ENCODE peak calls at places on chromosomes 16 and 17, in seven cellular contexts. F is tibial artery, Y is A549, O is cardiac fibroblast, B is AG09309, E is HCT116, Z is lower leg skin. V is an unnamed sample.

GRCh38 chr17:17959520-17960361 is 12.5 kb downstream of the TOM1L2 start:
- DNase-seq in O (peak; percentile 48), Y (peak; percentile 56), E (no peak), B (no peak), F (no peak), Z (no peak), V (no peak)

GRCh38 chr17:38425744-38426143 is 2.5 kb upstream of the ARHGAP23 start:
- DNase-seq in Y (no peak), B (no peak), F (no peak), O (peak; percentile 53), E (no peak), Z (no peak), V (no peak)

GRCh38 chr17:76644995-76645394 is 1.4 kb upstream of the ST6GALNAC1 start:
- DNase-seq in O (no peak), Y (no peak), E (no peak), Z (no peak), B (no peak), F (no peak), V (no peak)

GRCh38 chr17:78263063-78263735 is 31.8 kb downstream of the TMEM235 start:
- DNase-seq in Y (no peak), Z (no peak), B (no peak), E (no peak), O (peak; percentile 50), F (no peak), V (no peak)

GRCh38 chr17:19539040-19539399 is 5.4 kb downstream of the SLC47A1 start:
- DNase-seq in Z (no peak), F (no peak), E (no peak), Y (no peak), O (no peak), B (no peak), V (no peak)

GRCh38 chr17:35171834-35172233 is 22.4 kb downstream of the SLC35G3 start:
- DNase-seq in F (no peak), Y (no peak), Z (no peak), E (no peak), O (peak; percentile 9), B (no peak), V (no peak)

GRCh38 chr17:71409712-71410111 is 711.1 kb upstream of the SOX9 start:
- DNase-seq in Z (no peak), B (peak; percentile 88), O (peak; percentile 52), E (no peak), F (no peak), Y (peak; percentile 41), V (no peak)

GRCh38 chr16:57509231-57509923 is 23.1 kb upstream of the DOK4 start:
- DNase-seq in F (no peak), Z (no peak), Y (no peak), O (no peak), B (no peak), E (no peak), V (no peak)

GRCh38 chr16:31224092-31224955 is 7.4 kb upstream of the PYDC1 start:
- DNase-seq in Y (no peak), Z (no peak), B (no peak), F (no peak), E (no peak), O (no peak), V (no peak)

GRCh38 chr16:23765933-23766332 is 11.1 kb downstream of the CHP2 start:
- DNase-seq in F (no peak), E (no peak), Y (no peak), Z (no peak), O (no peak), B (no peak), V (no peak)

GRCh38 chr17:3964203-3965122 is at the start of gene ATP2A3:
- DNase-seq in Z (no peak), F (no peak), E (no peak), Y (no peak), O (no peak), B (no peak), V (no peak)

GRCh38 chr16:53100889-53101288 is 46.1 kb downstream of the CHD9 start:
- DNase-seq in E (no peak), Y (no peak), B (no peak), F (no peak), Z (no peak), O (no peak), V (peak; percentile 52)

GRCh38 chr17:37826497-37827115 is 81.7 kb upstream of the HNF1B start:
- DNase-seq in B (no peak), Y (no peak), O (no peak), E (no peak), Z (no peak), F (peak; percentile 74), V (no peak)

GRCh38 chr17:15973016-15973415 is 26.5 kb downstream of the ZSWIM7 start:
- DNase-seq in O (no peak), F (no peak), E (no peak), B (no peak), Z (no peak), Y (no peak), V (no peak)

GRCh38 chr17:79732804-79733691 is 2.3 kb downstream of the ENPP7 start:
- DNase-seq in E (no peak), Z (no peak), Y (no peak), B (no peak), F (no peak), O (no peak), V (no peak)

GRCh38 chr17:42438600-42439567 is 15.8 kb upstream of the CAVIN1 start:
- DNase-seq in E (no peak), Z (no peak), B (no peak), F (no peak), Y (no peak), O (peak; percentile 55), V (no peak)

GRCh38 chr17:80082403-80083135 is 18.8 kb upstream of the GAA start:
- DNase-seq in B (peak; percentile 42), Z (peak; percentile 71), F (peak; percentile 81), Y (peak; percentile 81), O (peak; percentile 84), E (peak; percentile 75), V (no peak)

GRCh38 chr17:81846743-81847689 is 12.2 kb upstream of the PPP1R27 start:
- DNase-seq in O (no peak), B (no peak), F (no peak), Z (no peak), E (no peak), Y (no peak), V (peak; percentile 84)

GRCh38 chr17:81032641-81033422 is 2.1 kb upstream of the BAIAP2 start:
- DNase-seq in E (no peak), O (no peak), Y (no peak), Z (no peak), F (no peak), B (no peak), V (no peak)

GRCh38 chr16:1818873-1819525 is 7.6 kb downstream of the HAGH start:
- DNase-seq in O (no peak), Y (no peak), B (no peak), Z (no peak), F (no peak), E (no peak), V (no peak)

GRCh38 chr16:25064967-25065366 is 46.6 kb upstream of the LCMT1 start:
- DNase-seq in Y (no peak), F (no peak), Z (no peak), B (no peak), O (no peak), E (no peak), V (no peak)

DNA sequence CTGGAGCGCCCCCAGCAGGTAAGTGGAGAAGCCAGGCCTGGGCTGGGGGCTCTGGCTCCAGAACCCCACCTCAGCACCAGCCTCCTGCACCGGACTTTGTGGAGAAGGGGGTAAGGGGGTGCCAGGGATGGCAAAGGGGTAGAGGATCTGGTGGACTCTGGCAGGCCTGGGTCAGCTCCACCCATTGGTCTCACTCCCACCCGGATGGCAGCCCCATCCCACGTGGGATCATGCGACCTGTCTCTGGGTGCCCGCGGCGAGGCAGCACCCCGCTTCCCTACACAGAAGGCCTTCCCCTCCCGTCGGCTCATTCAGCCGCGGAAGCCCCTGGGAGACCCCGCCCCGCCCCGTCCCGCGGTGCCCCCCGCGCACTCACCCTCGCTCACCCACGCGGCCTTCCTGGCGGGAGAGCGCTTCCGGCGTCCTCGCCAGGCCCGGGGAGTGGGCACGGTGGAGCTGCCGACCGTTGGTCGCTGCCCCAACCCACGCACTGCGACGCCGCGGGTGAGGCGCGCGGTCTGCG is 498 bp upstream of the PLEKHG4 start:
- DNase-seq in B (no peak), F (no peak), O (no peak), Y (peak; percentile 56), Z (peak; percentile 29), E (no peak), V (no peak)
- H3K4me3 ChIP-seq in B (peak overlapping the region; percentile 46), F (peak overlapping the region; percentile 54), O (peak overlapping the region; percentile 50), Y (peak overlapping the region; percentile 80), Z (peak overlapping the region; percentile 51), E (peak overlapping the region; percentile 86), V (peak overlapping the region; percentile 77)

DNA sequence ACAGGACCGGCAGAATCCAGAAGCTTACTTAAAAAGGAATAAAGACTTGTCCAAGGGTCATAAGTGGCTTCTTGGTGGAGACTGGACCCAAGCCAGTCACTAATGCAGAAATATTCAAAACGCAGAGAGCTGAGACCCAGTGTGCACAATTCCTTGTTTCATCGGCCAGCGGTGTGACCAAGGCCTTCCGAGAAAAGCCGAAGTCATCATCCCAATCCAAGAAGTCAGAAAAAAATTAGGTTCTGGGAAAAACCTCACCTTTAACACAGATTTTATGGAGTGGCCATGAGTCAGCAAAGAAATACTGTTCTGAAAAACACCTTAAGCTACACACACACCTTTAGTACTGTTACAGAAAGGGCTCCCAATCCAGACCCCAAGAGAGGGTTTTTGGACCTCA is 1.0 kb upstream of the GCSH start:
- DNase-seq in F (no peak), Z (no peak), Y (no peak), E (no peak), B (no peak), O (no peak), V (no peak)
- TF ChIP-seq CTCF in F (no peak), Z (no peak), Y (no peak), E (no peak), B (no peak), O (no peak), V (no peak)

DNA sequence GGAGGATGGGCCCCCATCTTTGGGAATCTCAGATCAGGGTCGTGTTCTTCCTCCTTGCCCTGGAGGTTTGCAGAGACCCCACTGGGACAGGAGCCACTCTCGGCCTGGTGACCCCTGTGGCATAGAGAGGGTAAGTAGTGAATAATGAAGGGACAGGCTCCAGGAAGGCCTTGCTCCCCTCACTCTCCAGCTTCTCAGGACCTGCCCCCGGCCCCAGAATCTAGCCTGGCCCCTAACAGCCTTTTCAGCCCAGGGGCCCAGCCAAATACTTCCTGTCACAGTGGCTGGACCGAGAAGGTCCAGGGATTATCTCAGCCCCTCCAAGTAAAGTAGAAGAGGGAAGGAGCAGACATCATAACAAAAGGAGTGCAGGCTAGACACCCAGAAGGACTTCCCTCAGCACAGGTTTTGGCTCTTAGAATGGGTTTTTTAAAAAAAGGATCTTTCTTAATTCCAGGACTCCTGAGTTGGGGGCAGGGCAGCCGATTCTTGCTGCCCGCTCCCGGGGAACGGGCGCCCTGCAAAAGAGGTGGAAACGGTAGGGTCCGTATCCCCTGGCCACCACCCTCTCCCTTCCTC is 637 bp upstream of the NXPH3 start:
- DNase-seq in Z (no peak), F (no peak), O (no peak), B (no peak), Y (no peak), E (no peak), V (no peak)
- H3K4me3 ChIP-seq in Z (no peak overlapping the region), F (peak overlapping the region; percentile 82), O (peak overlapping the region; percentile 33), B (peak overlapping the region; percentile 16), Y (peak overlapping the region; percentile 53), E (peak overlapping the region; percentile 40), V (no peak overlapping the region)

DNA sequence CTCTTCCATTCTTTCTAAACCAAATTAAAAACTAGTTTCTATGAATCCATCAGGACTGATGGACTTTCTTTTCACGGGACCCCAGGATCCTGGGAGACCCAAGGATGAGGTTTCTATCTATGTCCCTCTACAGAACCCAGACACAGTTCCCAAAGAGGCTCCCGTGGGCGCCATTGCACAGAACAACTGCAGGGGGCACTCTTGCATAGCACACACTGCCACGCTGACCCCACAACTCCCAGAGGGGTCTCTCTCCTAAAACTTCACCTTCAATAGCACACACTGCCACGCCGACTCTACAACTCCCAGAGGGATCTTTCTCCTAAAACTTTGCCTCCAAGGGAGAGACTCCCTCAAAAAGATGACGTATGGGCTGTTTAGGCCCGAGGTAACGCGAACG is 9.0 kb downstream of the ABR start:
- DNase-seq in Y (no peak), Z (no peak), B (no peak), E (no peak), O (no peak), F (no peak), V (no peak)
- TF ChIP-seq CTCF in Y (peak; percentile 26), Z (no peak), B (no peak), E (peak; percentile 61), O (no peak), F (no peak), V (no peak)

V was measured in LNCaP clone FGC.